ENCODE peak calls at places on chromosomes 13 and 19, in five cellular contexts. One of them, this sample, is unnamed.

GRCh38 chr19:57850553-57851017 is 926 bp downstream of the ZNF587 start:
- DNase-seq in H1: no peak
- DNase-seq in K562: peak; percentile 35
- DNase-seq in GM12892: no peak
- DNase-seq in SK-N-SH: peak; percentile 32
- DNase-seq in this sample: no peak

GRCh38 chr19:1501200-1501595 is 10.2 kb downstream of the REEP6 start:
- DNase-seq in K562: no peak
- DNase-seq in H1: no peak
- DNase-seq in SK-N-SH: no peak
- DNase-seq in GM12892: no peak
- DNase-seq in this sample: no peak

GRCh38 chr19:54168174-54168917 is 4.6 kb downstream of the TMC4 start:
- DNase-seq in GM12892: peak; percentile 92
- DNase-seq in SK-N-SH: peak; percentile 97
- DNase-seq in K562: peak; percentile 87
- DNase-seq in H1: no peak
- DNase-seq in this sample: peak; percentile 96

GRCh38 chr19:5260381-5260967 is 80.1 kb downstream of the PTPRS start:
- DNase-seq in H1: no peak
- DNase-seq in SK-N-SH: no peak
- DNase-seq in GM12892: no peak
- DNase-seq in K562: no peak
- DNase-seq in this sample: no peak

GRCh38 chr13:50893211-50893852 is 16.3 kb upstream of the RNASEH2B start:
- DNase-seq in H1: no peak
- DNase-seq in GM12892: no peak
- DNase-seq in K562: no peak
- DNase-seq in SK-N-SH: peak; percentile 59
- DNase-seq in this sample: no peak

GRCh38 chr19:39677931-39678889 is 22.5 kb downstream of the LGALS16 start:
- DNase-seq in H1: no peak
- DNase-seq in K562: no peak
- DNase-seq in GM12892: no peak
- DNase-seq in SK-N-SH: no peak
- DNase-seq in this sample: no peak

GRCh38 chr13:79194727-79195126 is 211.3 kb downstream of the RBM26 start:
- DNase-seq in GM12892: no peak
- DNase-seq in K562: no peak
- DNase-seq in SK-N-SH: no peak
- DNase-seq in H1: no peak
- DNase-seq in this sample: no peak

GRCh38 chr13:95833713-95834112 is 156.8 kb downstream of the DNAJC3 start:
- DNase-seq in H1: no peak
- DNase-seq in K562: no peak
- DNase-seq in GM12892: no peak
- DNase-seq in SK-N-SH: no peak
- DNase-seq in this sample: no peak

GRCh38 chr19:35661995-35662340 is 4.3 kb upstream of the UPK1A start:
- DNase-seq in K562: no peak
- DNase-seq in H1: no peak
- DNase-seq in GM12892: no peak
- DNase-seq in SK-N-SH: no peak
- DNase-seq in this sample: no peak

GRCh38 chr19:32303193-32303592 is 42.2 kb upstream of the ZNF507 start:
- DNase-seq in K562: no peak
- DNase-seq in H1: no peak
- DNase-seq in SK-N-SH: no peak
- DNase-seq in GM12892: no peak
- DNase-seq in this sample: no peak

GRCh38 chr19:47511681-47512080 is 3.2 kb downstream of the NAPA start:
- DNase-seq in K562: no peak
- DNase-seq in SK-N-SH: no peak
- DNase-seq in GM12892: no peak
- DNase-seq in H1: no peak
- DNase-seq in this sample: no peak

GRCh38 chr19:48403606-48404005 is 10.1 kb downstream of the GRIN2D start:
- DNase-seq in GM12892: peak; percentile 61
- DNase-seq in H1: no peak
- DNase-seq in K562: peak; percentile 62
- DNase-seq in SK-N-SH: peak; percentile 91
- DNase-seq in this sample: peak; percentile 74

GRCh38 chr19:38032951-38033350 is 125.9 kb downstream of the SIPA1L3 start:
- DNase-seq in GM12892: no peak
- DNase-seq in K562: no peak
- DNase-seq in SK-N-SH: no peak
- DNase-seq in H1: no peak
- DNase-seq in this sample: no peak

DNA sequence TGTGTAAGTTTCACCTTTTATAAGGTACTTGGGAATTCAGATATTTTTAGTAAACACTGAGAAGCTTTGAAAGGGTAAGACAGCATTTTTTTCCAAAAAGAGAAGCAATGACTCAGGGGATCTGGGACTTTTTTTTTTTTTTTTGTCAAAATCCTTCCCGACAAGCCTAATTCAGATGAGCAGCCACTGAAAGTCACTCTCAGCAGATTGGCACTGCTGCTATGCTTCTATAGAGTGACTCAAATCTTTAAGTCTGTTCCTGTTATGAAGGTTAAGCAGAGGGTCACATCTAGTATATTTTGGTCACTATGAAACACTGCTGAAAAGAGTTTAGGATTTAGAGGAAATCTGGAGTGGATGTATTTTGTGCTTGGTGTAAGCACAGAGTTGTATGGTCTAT is 571.1 kb downstream of the MYO16 start:
- DNase-seq in K562: no peak
- DNase-seq in H1: no peak
- DNase-seq in GM12892: no peak
- DNase-seq in SK-N-SH: no peak
- DNase-seq in this sample: no peak
- TF ChIP-seq TAF1 in K562: no peak
- TF ChIP-seq TAF1 in H1: no peak
- TF ChIP-seq TAF1 in GM12892: no peak
- TF ChIP-seq TAF1 in SK-N-SH: no peak
- TF ChIP-seq TAF1 in this sample: no peak

DNA sequence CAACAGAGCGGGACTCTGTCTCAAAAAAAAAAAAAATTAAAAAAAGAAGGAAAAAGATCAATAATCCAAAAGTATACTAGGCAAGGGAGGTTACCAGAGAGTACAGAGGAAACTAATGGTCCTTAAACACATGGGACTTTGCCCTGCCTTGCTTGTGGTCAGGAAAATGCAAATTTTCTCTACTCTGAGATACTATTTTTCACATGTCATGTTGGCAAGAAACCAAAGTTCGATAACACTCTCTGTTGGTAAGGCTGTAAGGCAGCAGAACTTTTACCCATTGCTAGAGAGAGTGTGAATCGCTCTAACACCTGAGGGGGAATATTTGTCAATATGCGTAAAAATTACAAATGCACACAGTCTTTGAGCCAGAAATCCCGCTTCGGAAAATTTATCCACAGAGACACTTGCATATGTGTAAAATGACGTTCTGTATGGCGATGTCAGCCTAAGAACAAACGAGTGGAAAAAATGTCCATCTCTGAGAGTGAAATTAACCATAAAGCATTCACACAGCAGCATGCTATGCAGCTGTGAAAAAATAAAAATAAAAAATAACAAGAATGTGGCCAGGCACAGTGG is 9.4 kb upstream of the RFX1 start:
- DNase-seq in K562: no peak
- DNase-seq in GM12892: peak; percentile 42
- DNase-seq in H1: no peak
- DNase-seq in SK-N-SH: no peak
- DNase-seq in this sample: no peak
- TF ChIP-seq POLR2AphosphoS5 in K562: no peak
- TF ChIP-seq POLR2AphosphoS5 in GM12892: no peak
- TF ChIP-seq POLR2AphosphoS5 in H1: no peak
- TF ChIP-seq POLR2AphosphoS5 in SK-N-SH: no peak
- TF ChIP-seq POLR2AphosphoS5 in this sample: no peak

GRCh38 chr13:46479286-46479685 is 73.7 kb upstream of the LRCH1 start:
- DNase-seq in SK-N-SH: no peak
- DNase-seq in H1: no peak
- DNase-seq in K562: no peak
- DNase-seq in GM12892: no peak
- DNase-seq in this sample: no peak

GRCh38 chr13:46480131-46480530 is 72.8 kb upstream of the LRCH1 start:
- DNase-seq in GM12892: no peak
- DNase-seq in SK-N-SH: no peak
- DNase-seq in K562: no peak
- DNase-seq in H1: no peak
- DNase-seq in this sample: no peak

GRCh38 chr13:46479691-46480090 is 73.3 kb upstream of the LRCH1 start:
- DNase-seq in K562: no peak
- DNase-seq in H1: no peak
- DNase-seq in GM12892: no peak
- DNase-seq in SK-N-SH: no peak
- DNase-seq in this sample: no peak

GRCh38 chr13:46476174-46476573 is 76.8 kb upstream of the LRCH1 start:
- DNase-seq in H1: no peak
- DNase-seq in SK-N-SH: no peak
- DNase-seq in K562: no peak
- DNase-seq in GM12892: no peak
- DNase-seq in this sample: no peak

GRCh38 chr13:46478641-46479040 is 74.3 kb upstream of the LRCH1 start:
- DNase-seq in K562: no peak
- DNase-seq in SK-N-SH: no peak
- DNase-seq in GM12892: no peak
- DNase-seq in H1: no peak
- DNase-seq in this sample: no peak
- TF ChIP-seq TAF1 in K562: no peak
- TF ChIP-seq TAF1 in SK-N-SH: no peak
- TF ChIP-seq TAF1 in GM12892: no peak
- TF ChIP-seq TAF1 in H1: no peak
- TF ChIP-seq TAF1 in this sample: no peak

GRCh38 chr19:15265214-15265613 is 33.0 kb upstream of the EPHX3 start:
- DNase-seq in H1: no peak
- DNase-seq in SK-N-SH: no peak
- DNase-seq in GM12892: no peak
- DNase-seq in K562: no peak
- DNase-seq in this sample: no peak

GRCh38 chr19:15266683-15267082 is 34.4 kb upstream of the EPHX3 start:
- DNase-seq in H1: no peak
- DNase-seq in K562: no peak
- DNase-seq in SK-N-SH: no peak
- DNase-seq in GM12892: no peak
- DNase-seq in this sample: no peak

GRCh38 chr19:15264061-15264932 is 32.0 kb upstream of the EPHX3 start:
- DNase-seq in H1: peak; percentile 51
- DNase-seq in SK-N-SH: peak; percentile 85
- DNase-seq in GM12892: peak; percentile 68
- DNase-seq in K562: peak; percentile 70
- DNase-seq in this sample: peak; percentile 78

GRCh38 chr19:15264933-15265206 is 32.6 kb upstream of the EPHX3 start:
- DNase-seq in GM12892: no peak
- DNase-seq in SK-N-SH: no peak
- DNase-seq in H1: no peak
- DNase-seq in K562: no peak
- DNase-seq in this sample: no peak

GRCh38 chr19:15265849-15266248 is 33.6 kb upstream of the EPHX3 start:
- DNase-seq in GM12892: no peak
- DNase-seq in SK-N-SH: peak; percentile 91
- DNase-seq in K562: no peak
- DNase-seq in H1: no peak
- DNase-seq in this sample: no peak
- TF ChIP-seq POLR2AphosphoS5 in GM12892: no peak
- TF ChIP-seq POLR2AphosphoS5 in SK-N-SH: peak; percentile 55
- TF ChIP-seq POLR2AphosphoS5 in K562: no peak
- TF ChIP-seq POLR2AphosphoS5 in H1: no peak
- TF ChIP-seq POLR2AphosphoS5 in this sample: no peak

GRCh38 chr13:30639671-30640070 is 22.0 kb downstream of the USPL1 start:
- DNase-seq in SK-N-SH: no peak
- DNase-seq in GM12892: no peak
- DNase-seq in K562: no peak
- DNase-seq in H1: no peak
- DNase-seq in this sample: no peak

GRCh38 chr13:30634838-30635237 is 17.1 kb downstream of the USPL1 start:
- DNase-seq in SK-N-SH: no peak
- DNase-seq in GM12892: no peak
- DNase-seq in H1: no peak
- DNase-seq in K562: no peak
- DNase-seq in this sample: no peak

GRCh38 chr13:30638301-30638700 is 20.6 kb downstream of the USPL1 start:
- DNase-seq in SK-N-SH: no peak
- DNase-seq in H1: no peak
- DNase-seq in K562: no peak
- DNase-seq in GM12892: no peak
- DNase-seq in this sample: no peak
- TF ChIP-seq TAF1 in SK-N-SH: no peak
- TF ChIP-seq TAF1 in H1: no peak
- TF ChIP-seq TAF1 in K562: no peak
- TF ChIP-seq TAF1 in GM12892: no peak
- TF ChIP-seq TAF1 in this sample: no peak

This sample was measured in GM12891.